ENCODE peak calls at places on chromosomes 1 and 21, in four cellular contexts. I is M059J; R is lung; F is stimulated activated CD4-positive, alpha-beta T cell treated with anti-CD3 and anti-CD28 coated beads, Interleukin-1b, Interleukin-23, amount 100 ng/mL, for 48 hours. J is an unnamed sample.

GRCh38 chr1:115356356-115356755 is 18.3 kb upstream of the NGF start:
- DNase-seq in I (peak), R (no peak), F (no peak), J (no peak)

GRCh38 chr1:106268070-106268469 is 788.4 kb upstream of the PRMT6 start:
- DNase-seq in I (peak), R (no peak), F (no peak), J (no peak)

GRCh38 chr1:56577859-56578663 is 1.3 kb downstream of the PLPP3 start:
- DNase-seq in I (peak), R (peak), F (no peak), J (no peak)

GRCh38 chr1:98035587-98035986 is 114.8 kb upstream of the DPYD start:
- DNase-seq in I (peak), R (no peak), F (no peak), J (no peak)

GRCh38 chr1:172121071-172121717 is 279.9 kb downstream of the DNM3 start:
- DNase-seq in I (no peak), R (no peak), F (no peak), J (no peak)

GRCh38 chr1:108897865-108898720 is 21.3 kb downstream of the GPSM2 start:
- DNase-seq in I (peak), R (no peak), F (no peak), J (no peak)

GRCh38 chr1:185929759-185930158 is 195.6 kb downstream of the HMCN1 start:
- DNase-seq in I (no peak), R (no peak), F (no peak), J (no peak)

GRCh38 chr1:154445040-154445472 is 39.9 kb downstream of the IL6R start:
- DNase-seq in I (peak), R (no peak), F (peak), J (no peak)

GRCh38 chr1:11885922-11886321 is 27.2 kb upstream of the NPPB start:
- DNase-seq in I (no peak), R (no peak), F (no peak), J (no peak)

GRCh38 chr1:65027699-65028358 is 61.5 kb upstream of the JAK1 start:
- DNase-seq in I (no peak), R (peak), F (no peak), J (no peak)

GRCh38 chr1:111471012-111471411 is 2.8 kb upstream of the C1orf162 start:
- DNase-seq in I (no peak), R (peak), F (peak), J (no peak)

GRCh38 chr1:199685369-199685768 is 342.1 kb upstream of the NR5A2 start:
- DNase-seq in I (peak), R (no peak), F (no peak), J (no peak)

GRCh38 chr1:197692965-197693364 is 82.3 kb downstream of the DENND1B start:
- DNase-seq in I (peak), R (no peak), F (no peak), J (no peak)

GRCh38 chr1:169113613-169114119 is 7.2 kb downstream of the ATP1B1 start:
- DNase-seq in I (peak), R (no peak), F (no peak), J (no peak)

GRCh38 chr1:27525296-27526271 is 35.6 kb upstream of the WASF2 start:
- DNase-seq in I (no peak), R (no peak), F (peak), J (no peak)

GRCh38 chr1:43671193-43671592 is 21.2 kb downstream of the KDM4A start:
- DNase-seq in I (no peak), R (no peak), F (no peak), J (no peak)

GRCh38 chr1:3022511-3022973 is 1.3 kb downstream of the ACTRT2 start:
- DNase-seq in I (no peak), R (no peak), F (no peak), J (no peak)

GRCh38 chr1:6279721-6280383 is 19.0 kb upstream of the GPR153 start:
- DNase-seq in I (no peak), R (no peak), F (no peak), J (no peak)

GRCh38 chr1:167439301-167439988 is 78.9 kb downstream of the CD247 start:
- DNase-seq in I (peak), R (no peak), F (no peak), J (no peak)

GRCh38 chr1:22139066-22139594 is 3.8 kb downstream of the WNT4 start:
- DNase-seq in I (no peak), R (no peak), F (no peak), J (no peak)

GRCh38 chr1:87766737-87767136 is 438.1 kb downstream of the LMO4 start:
- DNase-seq in I (no peak), R (no peak), F (no peak), J (no peak)

GRCh38 chr1:97073936-97074335 is 352.4 kb downstream of the PTBP2 start:
- DNase-seq in I (no peak), R (no peak), F (no peak), J (no peak)

GRCh38 chr1:41751804-41752513 is 166.8 kb downstream of the HIVEP3 start:
- DNase-seq in I (peak), R (no peak), F (no peak), J (no peak)

GRCh38 chr1:34597877-34598514 is 156.9 kb upstream of the GJB5 start:
- DNase-seq in I (peak), R (peak), F (peak), J (no peak)

GRCh38 chr1:39266269-39266668 is 61.8 kb downstream of the MACF1 start:
- DNase-seq in I (peak), R (no peak), F (no peak), J (no peak)

GRCh38 chr21:42156690-42157605 is 62.0 kb upstream of the ABCG1 start:
- DNase-seq in I (no peak), R (no peak), F (no peak), J (no peak)

GRCh38 chr1:8938232-8939117 is 7.2 kb upstream of the CA6 start:
- DNase-seq in I (no peak), R (no peak), F (no peak), J (no peak)

GRCh38 chr1:116377564-116378529 is 4.8 kb downstream of the ATP1A1 start:
- DNase-seq in I (peak), R (peak), F (peak), J (no peak)

GRCh38 chr1:15305366-15305765 is 58.3 kb downstream of the FHAD1 start:
- DNase-seq in I (no peak), R (no peak), F (no peak), J (no peak)

GRCh38 chr1:106768077-106768476 is 288.4 kb upstream of the PRMT6 start:
- DNase-seq in I (no peak), R (no peak), F (no peak), J (no peak)

GRCh38 chr1:210800301-210800700 is 333.6 kb downstream of the KCNH1 start:
- DNase-seq in I (no peak), R (no peak), F (no peak), J (no peak)

GRCh38 chr1:226903819-226904710 is 33.6 kb downstream of the PSEN2 start:
- DNase-seq in I (peak), R (no peak), F (no peak), J (no peak)

GRCh38 chr1:7298749-7299151 is 472.3 kb upstream of the VAMP3 start:
- DNase-seq in I (peak), R (peak), F (no peak), J (peak)

GRCh38 chr1:180382326-180383115 is 119.9 kb downstream of the ACBD6 start:
- DNase-seq in I (peak), R (no peak), F (no peak), J (no peak)

GRCh38 chr1:166490437-166490784 is 323.6 kb upstream of the FAM78B start:
- DNase-seq in I (no peak), R (no peak), F (no peak), J (no peak)

GRCh38 chr1:209989525-209989924 is 51.5 kb downstream of the SYT14 start:
- DNase-seq in I (peak), R (no peak), F (no peak), J (no peak)

GRCh38 chr1:116988908-116989307 is 12.7 kb upstream of the CD101 start:
- DNase-seq in I (peak), R (no peak), F (no peak), J (no peak)

GRCh38 chr21:35319684-35320083 is 270.6 kb upstream of the RUNX1 start:
- DNase-seq in I (peak), R (no peak), F (no peak), J (no peak)

GRCh38 chr1:18999287-18999852 is 42.9 kb upstream of the IFFO2 start:
- DNase-seq in I (peak), R (no peak), F (no peak), J (no peak)